ENCODE peak calls at places on chromosomes 2 and 18, in five cellular contexts. One of them, this sample, is unnamed. For H3K4me1, the result is how much of the 10 kb centered on the place peaks cover.

GRCh38 chr2:23789012-23789411 is 137.9 kb downstream of the ATAD2B start:
- DNase-seq in K562: no peak
- DNase-seq in HepG2: peak
- DNase-seq in HCT116: no peak
- DNase-seq in H1: no peak
- DNase-seq in this sample: no peak

GRCh38 chr2:176114930-176115625 is 1.5 kb upstream of the HOXD10 start:
- DNase-seq in K562: no peak
- DNase-seq in H1: no peak
- DNase-seq in HepG2: no peak
- DNase-seq in HCT116: no peak
- DNase-seq in this sample: no peak

GRCh38 chr18:79597176-79598045 is 82.2 kb upstream of the CTDP1 start:
- DNase-seq in HCT116: no peak
- DNase-seq in HepG2: no peak
- DNase-seq in K562: no peak
- DNase-seq in H1: no peak
- DNase-seq in this sample: no peak

GRCh38 chr18:10114727-10115463 is 201.1 kb downstream of the VAPA start:
- DNase-seq in K562: no peak
- DNase-seq in HepG2: no peak
- DNase-seq in H1: no peak
- DNase-seq in HCT116: no peak
- DNase-seq in this sample: peak

GRCh38 chr2:222423632-222424280 is 587 bp upstream of the SGPP2 start:
- DNase-seq in HCT116: no peak
- DNase-seq in K562: no peak
- DNase-seq in HepG2: no peak
- DNase-seq in H1: no peak
- DNase-seq in this sample: no peak

GRCh38 chr2:187429989-187430388 is 18.1 kb downstream of the CALCRL start:
- DNase-seq in K562: no peak
- DNase-seq in HCT116: no peak
- DNase-seq in H1: no peak
- DNase-seq in HepG2: no peak
- DNase-seq in this sample: no peak

GRCh38 chr2:39523308-39524044 is 86.4 kb upstream of the MAP4K3 start:
- DNase-seq in H1: no peak
- DNase-seq in HCT116: peak
- DNase-seq in K562: no peak
- DNase-seq in HepG2: peak
- DNase-seq in this sample: no peak

GRCh38 chr18:66582151-66582550 is 21.7 kb downstream of the CDH19 start:
- DNase-seq in HCT116: no peak
- DNase-seq in HepG2: no peak
- DNase-seq in K562: no peak
- DNase-seq in H1: no peak
- DNase-seq in this sample: no peak

GRCh38 chr2:221104391-221104811 is 467.7 kb downstream of the EPHA4 start:
- DNase-seq in HCT116: no peak
- DNase-seq in H1: no peak
- DNase-seq in HepG2: no peak
- DNase-seq in K562: no peak
- DNase-seq in this sample: no peak

GRCh38 chr2:186526281-186526680 is 40.2 kb downstream of the ZC3H15 start:
- DNase-seq in K562: no peak
- DNase-seq in H1: no peak
- DNase-seq in HCT116: no peak
- DNase-seq in HepG2: no peak
- DNase-seq in this sample: no peak

GRCh38 chr2:215409331-215410127 is 26.3 kb downstream of the FN1 start:
- DNase-seq in H1: no peak
- DNase-seq in HepG2: no peak
- DNase-seq in K562: no peak
- DNase-seq in HCT116: peak
- DNase-seq in this sample: no peak

GRCh38 chr2:157329524-157329923 is 3.9 kb upstream of the ERMN start:
- DNase-seq in HepG2: no peak
- DNase-seq in H1: no peak
- DNase-seq in HCT116: no peak
- DNase-seq in K562: no peak
- DNase-seq in this sample: no peak

GRCh38 chr2:114261366-114261765 is 181.1 kb upstream of the DPP10 start:
- DNase-seq in HCT116: no peak
- DNase-seq in HepG2: no peak
- DNase-seq in K562: no peak
- DNase-seq in H1: no peak
- DNase-seq in this sample: no peak

GRCh38 chr2:2566396-2567323 is 235.6 kb upstream of the MYT1L start:
- DNase-seq in H1: no peak
- DNase-seq in HCT116: no peak
- DNase-seq in K562: no peak
- DNase-seq in HepG2: no peak
- DNase-seq in this sample: no peak

GRCh38 chr2:176002684-176003225 is 688 bp upstream of the LNPK start:
- DNase-seq in HCT116: no peak
- DNase-seq in HepG2: peak
- DNase-seq in K562: peak
- DNase-seq in H1: no peak
- DNase-seq in this sample: no peak

DNA sequence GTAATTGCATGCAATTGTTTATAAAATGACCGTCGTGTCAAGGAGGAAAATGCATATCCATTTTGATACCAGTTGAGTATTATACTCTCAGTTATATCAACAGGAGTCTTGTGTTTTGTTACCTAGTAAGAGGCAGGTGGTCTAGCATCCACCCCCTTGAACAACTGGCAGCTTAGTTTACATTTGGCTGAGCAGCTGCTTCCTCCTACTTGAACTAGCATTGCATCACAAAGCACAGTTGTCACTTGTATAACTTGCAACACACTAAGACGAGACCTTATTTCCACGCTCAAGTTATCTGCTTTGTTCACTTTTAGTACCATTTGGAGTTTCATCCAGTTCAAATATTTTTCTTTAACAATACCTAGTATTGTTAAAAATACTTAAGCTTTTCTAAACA is 75.4 kb upstream of the UBE2E3 start:
- DNase-seq in HCT116: no peak
- DNase-seq in H1: no peak
- DNase-seq in K562: no peak
- DNase-seq in HepG2: no peak
- DNase-seq in this sample: peak
- TF ChIP-seq ZNF274 in HCT116: no peak
- TF ChIP-seq ZNF274 in H1: no peak
- TF ChIP-seq ZNF274 in K562: no peak
- TF ChIP-seq ZNF274 in HepG2: no peak
- TF ChIP-seq ZNF274 in this sample: no peak

DNA sequence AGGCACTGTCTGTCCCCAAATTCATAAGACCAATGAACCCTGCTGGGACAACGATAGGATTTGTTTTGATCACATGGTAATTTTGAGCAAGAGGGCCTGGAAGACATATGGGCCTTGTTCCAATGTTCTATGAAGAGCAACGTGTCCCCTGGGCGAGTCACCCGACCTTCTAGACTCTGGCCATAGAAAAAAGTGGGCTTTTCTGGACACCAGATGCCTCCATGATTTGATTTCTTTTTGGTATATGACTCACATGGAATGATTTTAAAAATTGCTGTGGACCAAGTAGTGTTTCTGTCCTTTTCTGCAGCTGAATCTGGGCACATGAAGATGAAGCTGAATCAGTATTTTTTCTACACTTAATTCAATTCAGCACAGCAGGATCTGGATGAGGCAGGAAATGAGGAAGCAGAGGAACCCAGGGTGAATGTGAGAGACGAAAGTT is 104.9 kb downstream of the CDC42EP3 start:
- DNase-seq in H1: no peak
- DNase-seq in K562: no peak
- DNase-seq in HCT116: no peak
- DNase-seq in HepG2: no peak
- DNase-seq in this sample: no peak
- H3K4me1 ChIP-seq in H1: under half
- H3K4me1 ChIP-seq in K562: under half
- H3K4me1 ChIP-seq in HCT116: under half
- H3K4me1 ChIP-seq in HepG2: under half
- H3K4me1 ChIP-seq in this sample: under half

DNA sequence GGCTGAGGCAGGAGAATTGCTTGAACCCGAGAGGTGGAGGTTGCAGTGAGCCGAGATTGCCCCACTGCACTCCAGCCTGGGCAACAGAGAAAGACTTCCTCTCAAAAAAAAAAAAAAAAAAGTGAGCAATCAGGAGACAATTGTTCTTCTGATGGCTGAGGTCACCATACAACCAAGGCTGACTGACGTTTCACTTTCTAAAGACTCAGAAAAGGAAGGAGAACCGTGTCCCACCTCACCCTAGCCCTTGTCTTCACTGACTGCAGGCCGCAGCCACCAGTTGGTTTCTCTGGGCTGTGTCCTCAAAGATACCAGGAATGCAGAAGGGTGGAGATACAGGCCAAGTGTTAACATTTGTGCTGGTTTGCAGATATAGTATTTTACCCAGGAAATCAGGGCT is 7.7 kb upstream of the SLC35F6 start:
- DNase-seq in K562: no peak
- DNase-seq in HepG2: no peak
- DNase-seq in H1: no peak
- DNase-seq in HCT116: no peak
- DNase-seq in this sample: no peak
- TF ChIP-seq ZNF274 in K562: no peak
- TF ChIP-seq ZNF274 in HepG2: no peak
- TF ChIP-seq ZNF274 in H1: no peak
- TF ChIP-seq ZNF274 in HCT116: no peak
- TF ChIP-seq ZNF274 in this sample: no peak

GRCh38 chr2:218999021-218999880 is 6.0 kb upstream of the CRYBA2 start:
- DNase-seq in K562: peak
- DNase-seq in HCT116: no peak
- DNase-seq in HepG2: no peak
- DNase-seq in H1: no peak
- DNase-seq in this sample: no peak

GRCh38 chr2:218997730-218998129 is 4.5 kb upstream of the CRYBA2 start:
- DNase-seq in HepG2: no peak
- DNase-seq in H1: no peak
- DNase-seq in HCT116: no peak
- DNase-seq in K562: peak
- DNase-seq in this sample: no peak

GRCh38 chr2:218999881-219000568 is 6.8 kb upstream of the CRYBA2 start:
- DNase-seq in K562: no peak
- DNase-seq in HepG2: no peak
- DNase-seq in H1: no peak
- DNase-seq in HCT116: no peak
- DNase-seq in this sample: no peak

GRCh38 chr2:218996937-218997336 is 3.7 kb upstream of the CRYBA2 start:
- DNase-seq in HCT116: no peak
- DNase-seq in HepG2: no peak
- DNase-seq in K562: no peak
- DNase-seq in H1: no peak
- DNase-seq in this sample: no peak

GRCh38 chr2:218998414-218999002 is 5.3 kb upstream of the CRYBA2 start:
- DNase-seq in HCT116: no peak
- DNase-seq in HepG2: no peak
- DNase-seq in K562: no peak
- DNase-seq in H1: no peak
- DNase-seq in this sample: no peak
- H3K4me1 ChIP-seq in HCT116: under half
- H3K4me1 ChIP-seq in HepG2: under half
- H3K4me1 ChIP-seq in K562: under half
- H3K4me1 ChIP-seq in H1: under half
- H3K4me1 ChIP-seq in this sample: under half

DNA sequence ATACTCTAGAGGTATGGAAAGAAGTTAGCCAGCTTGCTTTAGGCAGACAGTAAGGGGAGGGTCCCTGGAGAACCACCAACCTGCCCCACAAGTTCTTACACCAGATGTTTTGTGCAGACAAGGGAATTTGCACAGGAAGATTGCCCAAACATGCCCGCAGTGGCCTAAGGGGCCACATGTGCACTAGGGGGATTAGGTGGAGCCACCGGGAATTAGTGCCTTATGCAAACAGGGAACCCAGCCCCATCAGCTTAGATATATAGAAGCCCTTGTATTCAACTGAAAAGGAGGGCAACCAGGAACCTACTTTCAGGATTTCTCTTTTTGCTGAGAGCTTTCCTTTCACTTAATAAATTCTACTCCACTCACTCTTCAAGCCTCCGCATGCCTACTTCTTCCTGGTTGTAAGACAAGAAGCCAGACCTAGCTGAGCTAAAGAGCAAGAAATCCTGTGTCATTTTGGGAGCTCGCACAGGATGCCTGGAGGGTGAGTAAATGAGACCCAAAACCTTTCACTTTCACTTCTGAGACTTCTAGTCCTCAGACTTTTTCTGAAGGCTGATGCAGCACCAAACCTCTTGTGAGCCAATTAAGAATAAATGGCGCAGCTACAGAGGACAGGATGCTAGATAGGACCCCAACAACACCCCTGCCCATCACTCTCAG is 146.3 kb downstream of the GCA start:
- DNase-seq in HepG2: peak
- DNase-seq in H1: no peak
- DNase-seq in HCT116: no peak
- DNase-seq in K562: no peak
- DNase-seq in this sample: no peak
- TF ChIP-seq ZNF274 in HepG2: no peak
- TF ChIP-seq ZNF274 in H1: no peak
- TF ChIP-seq ZNF274 in HCT116: no peak
- TF ChIP-seq ZNF274 in K562: no peak
- TF ChIP-seq ZNF274 in this sample: no peak

GRCh38 chr2:16641509-16641908 is 24.1 kb downstream of the CYRIA start:
- DNase-seq in H1: no peak
- DNase-seq in K562: no peak
- DNase-seq in HCT116: no peak
- DNase-seq in HepG2: no peak
- DNase-seq in this sample: no peak

GRCh38 chr2:16639431-16639830 is 26.2 kb downstream of the CYRIA start:
- DNase-seq in HepG2: no peak
- DNase-seq in K562: no peak
- DNase-seq in HCT116: no peak
- DNase-seq in H1: no peak
- DNase-seq in this sample: no peak

GRCh38 chr2:16638941-16639340 is 26.7 kb downstream of the CYRIA start:
- DNase-seq in K562: no peak
- DNase-seq in HCT116: no peak
- DNase-seq in H1: no peak
- DNase-seq in HepG2: no peak
- DNase-seq in this sample: no peak

GRCh38 chr2:16640867-16641266 is 24.8 kb downstream of the CYRIA start:
- DNase-seq in H1: no peak
- DNase-seq in K562: no peak
- DNase-seq in HCT116: no peak
- DNase-seq in HepG2: no peak
- DNase-seq in this sample: no peak

DNA sequence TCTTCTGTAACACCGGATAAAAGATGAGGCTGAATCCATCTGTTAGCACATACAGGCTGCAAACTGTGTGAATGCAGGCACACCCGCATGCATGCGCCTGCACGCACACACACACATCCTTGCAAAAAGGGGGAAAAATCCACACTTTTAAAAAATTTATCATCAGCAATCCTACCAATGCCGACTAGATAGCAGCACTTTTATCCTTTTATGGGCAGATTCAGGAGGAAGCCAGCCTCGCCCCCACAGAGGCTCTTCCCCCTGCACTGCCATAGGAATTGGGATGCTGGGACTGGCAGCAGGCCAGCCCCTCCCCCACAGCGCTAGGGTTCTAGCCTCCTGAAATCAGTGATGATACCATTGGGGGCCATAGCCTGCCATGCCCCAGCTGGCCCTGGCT is 25.6 kb downstream of the CYRIA start:
- DNase-seq in K562: no peak
- DNase-seq in HCT116: no peak
- DNase-seq in H1: no peak
- DNase-seq in HepG2: no peak
- DNase-seq in this sample: no peak
- H3K4me1 ChIP-seq in K562: under half
- H3K4me1 ChIP-seq in HCT116: under half
- H3K4me1 ChIP-seq in H1: under half
- H3K4me1 ChIP-seq in HepG2: under half
- H3K4me1 ChIP-seq in this sample: under half

This sample was measured in NT2/D1.